ENCODE peak calls at places on chromosome 13, in six cellular contexts. A is GM23338, K is NCI-H345, Y is non-pigmented ciliary epithelial cell, J is uterus, I is AG09309. G is an unnamed sample.

GRCh38 chr13:99265162-99265822 is 7.1 kb upstream of the GPR18 start:
- DNase-seq in K (no peak), A (no peak), J (no peak), Y (no peak), I (no peak), G (no peak)

GRCh38 chr13:111092685-111093084 is 22.4 kb upstream of the ARHGEF7 start:
- DNase-seq in A (no peak), I (no peak), Y (no peak), J (no peak), K (no peak), G (no peak)

GRCh38 chr13:23883255-23883654 is 5.9 kb downstream of the MIPEP start:
- DNase-seq in J (no peak), K (no peak), Y (no peak), A (no peak), I (no peak), G (peak)

GRCh38 chr13:34901577-34901976 is 40.5 kb upstream of the NBEA start:
- DNase-seq in J (no peak), A (no peak), I (no peak), K (no peak), Y (no peak), G (no peak)

GRCh38 chr13:110107568-110108347 is 199.2 kb downstream of the COL4A1 start:
- DNase-seq in I (no peak), A (peak), J (no peak), K (no peak), Y (no peak), G (no peak)

GRCh38 chr13:79451500-79451962 is 29.4 kb upstream of the NDFIP2 start:
- DNase-seq in J (no peak), Y (peak), I (peak), A (peak), K (no peak), G (no peak)

GRCh38 chr13:101218484-101218883 is 197.8 kb downstream of the NALCN start:
- DNase-seq in Y (no peak), I (no peak), J (no peak), A (no peak), K (no peak), G (no peak)

GRCh38 chr13:67226686-67227085 is 3.5 kb downstream of the PCDH9 start:
- DNase-seq in J (no peak), A (no peak), K (no peak), I (no peak), Y (no peak), G (no peak)

GRCh38 chr13:72680353-72680752 is 47.1 kb downstream of the MZT1 start:
- DNase-seq in Y (no peak), K (no peak), J (no peak), A (no peak), I (no peak), G (no peak)

GRCh38 chr13:99987180-99988047 is 5.8 kb downstream of the ZIC2 start:
- DNase-seq in K (peak), J (no peak), I (no peak), A (peak), Y (no peak), G (no peak)

GRCh38 chr13:75705395-75705794 is 69.3 kb downstream of the LMO7 start:
- DNase-seq in A (no peak), K (no peak), J (no peak), I (peak), Y (peak), G (no peak)

GRCh38 chr13:91805605-91806004 is 407.2 kb downstream of the GPC5 start:
- DNase-seq in K (no peak), J (no peak), Y (no peak), I (no peak), A (peak), G (no peak)

GRCh38 chr13:98267080-98267912 is 90.2 kb upstream of the RNF113B start:
- DNase-seq in K (no peak), I (no peak), A (no peak), Y (no peak), J (no peak), G (no peak)

GRCh38 chr13:43284162-43284561 is 260.8 kb downstream of the DNAJC15 start:
- DNase-seq in A (no peak), I (no peak), Y (no peak), K (no peak), J (no peak), G (no peak)

GRCh38 chr13:27131202-27131623 is 40.4 kb downstream of the USP12 start:
- DNase-seq in I (no peak), J (no peak), A (peak), Y (no peak), K (no peak), G (no peak)

GRCh38 chr13:48415516-48415915 is 2.6 kb upstream of the LPAR6 start:
- DNase-seq in Y (no peak), K (no peak), A (no peak), I (no peak), J (no peak), G (no peak)

GRCh38 chr13:51136276-51136980 is 25.4 kb upstream of the C13orf42 start:
- DNase-seq in J (no peak), I (no peak), K (no peak), A (no peak), Y (no peak), G (no peak)